ENCODE peak calls at places on chromosomes 2 and 18, in four cellular contexts. D is HepG2, X is K562, E is GM12878. G is an unnamed sample.

GRCh38 chr2:71609441-71609840 is 156.1 kb downstream of the DYSF start:
- DNase-seq in E (no peak), X (no peak), D (no peak), G (no peak)

GRCh38 chr18:22441638-22442037 is 23.9 kb upstream of the CTAGE1 start:
- DNase-seq in X (no peak), D (no peak), E (no peak), G (no peak)

GRCh38 chr18:32771871-32772499 is 838 bp downstream of the KLHL14 start:
- DNase-seq in D (no peak), X (no peak), E (no peak), G (no peak)

GRCh38 chr2:186516396-186516795 is 30.3 kb downstream of the ZC3H15 start:
- DNase-seq in E (no peak), D (no peak), X (no peak), G (no peak)

GRCh38 chr2:28276807-28277206 is 115.9 kb upstream of the FOSL2 start:
- DNase-seq in X (peak), E (no peak), D (no peak), G (no peak)

GRCh38 chr2:191679818-191680600 is 2.1 kb downstream of the NABP1 start:
- DNase-seq in X (peak), E (no peak), D (no peak), G (peak)

GRCh38 chr2:108346827-108347226 is 30.9 kb upstream of the SULT1C4 start:
- DNase-seq in D (no peak), E (no peak), X (peak), G (no peak)

GRCh38 chr2:237806334-237806733 is 7.8 kb downstream of the RBM44 start:
- DNase-seq in E (no peak), D (no peak), X (no peak), G (no peak)

GRCh38 chr2:32743480-32744236 is 115.8 kb downstream of the TTC27 start:
- DNase-seq in D (peak), E (peak), X (no peak), G (no peak)

GRCh38 chr2:197416268-197416667 is 18.6 kb downstream of the SF3B1 start:
- DNase-seq in X (no peak), E (no peak), D (no peak), G (no peak)

GRCh38 chr18:79940814-79941472 is 10.5 kb downstream of the SLC66A2 start:
- DNase-seq in X (no peak), D (no peak), E (no peak), G (no peak)

GRCh38 chr2:43136862-43137261 is 89.5 kb downstream of the ZFP36L2 start:
- DNase-seq in E (no peak), X (no peak), D (no peak), G (no peak)

GRCh38 chr2:169877406-169877805 is 50.2 kb downstream of the UBR3 start:
- DNase-seq in E (no peak), X (peak), D (peak), G (no peak)

GRCh38 chr2:10242451-10242850 is 60.3 kb upstream of the HPCAL1 start:
- DNase-seq in D (no peak), X (no peak), E (no peak), G (no peak)

GRCh38 chr2:113894156-113894743 is 4.4 kb downstream of the ACTR3 start:
- DNase-seq in X (peak), E (no peak), D (peak), G (peak)

GRCh38 chr18:69858897-69859296 is 88.8 kb downstream of the CD226 start:
- DNase-seq in D (peak), X (no peak), E (no peak), G (no peak)

GRCh38 chr2:112835553-112836535 is 735 bp downstream of the IL1B start:
- DNase-seq in X (no peak), E (no peak), D (no peak), G (no peak)

GRCh38 chr18:21904856-21905255 is 164.3 kb downstream of the MIB1 start:
- DNase-seq in E (no peak), D (no peak), X (no peak), G (no peak)

GRCh38 chr2:71190959-71191943 is 35.7 kb downstream of the PAIP2B start:
- DNase-seq in X (peak), E (no peak), D (peak), G (no peak)

GRCh38 chr2:12119841-12120240 is 373.4 kb downstream of the LPIN1 start:
- DNase-seq in E (no peak), X (no peak), D (no peak), G (no peak)

GRCh38 chr2:127874378-127875271 is 11.1 kb downstream of the AMMECR1L start:
- DNase-seq in D (no peak), X (no peak), E (no peak), G (no peak)

GRCh38 chr2:88590998-88591613 is 36.2 kb downstream of the EIF2AK3 start:
- DNase-seq in X (peak), D (peak), E (peak), G (peak)

GRCh38 chr18:54358495-54358793 is 738 bp downstream of the C18orf54 start:
- DNase-seq in X (peak), D (no peak), E (no peak), G (peak)

GRCh38 chr2:6444529-6444928 is 421.2 kb downstream of the CMPK2 start:
- DNase-seq in E (no peak), X (no peak), D (no peak), G (no peak)

GRCh38 chr2:6441800-6442199 is 423.9 kb downstream of the CMPK2 start:
- DNase-seq in E (no peak), D (no peak), X (no peak), G (no peak)

GRCh38 chr2:6445156-6445555 is 420.6 kb downstream of the CMPK2 start:
- DNase-seq in D (no peak), X (no peak), E (no peak), G (no peak)

GRCh38 chr2:6442252-6442651 is 423.5 kb downstream of the CMPK2 start:
- DNase-seq in X (no peak), D (no peak), E (no peak), G (no peak)

GRCh38 chr2:6443424-6443823 is 422.3 kb downstream of the CMPK2 start:
- DNase-seq in D (no peak), E (no peak), X (no peak), G (no peak)
- TF ChIP-seq POLR2AphosphoS2 in D (no peak), E (no peak), X (no peak), G (no peak)

GRCh38 chr2:60806988-60807681 is 51.1 kb downstream of the PAPOLG start:
- DNase-seq in E (peak), X (peak), D (no peak), G (no peak)
- TF ChIP-seq POLR2AphosphoS2 in E (no peak), X (no peak), D (no peak), G (no peak)

DNA sequence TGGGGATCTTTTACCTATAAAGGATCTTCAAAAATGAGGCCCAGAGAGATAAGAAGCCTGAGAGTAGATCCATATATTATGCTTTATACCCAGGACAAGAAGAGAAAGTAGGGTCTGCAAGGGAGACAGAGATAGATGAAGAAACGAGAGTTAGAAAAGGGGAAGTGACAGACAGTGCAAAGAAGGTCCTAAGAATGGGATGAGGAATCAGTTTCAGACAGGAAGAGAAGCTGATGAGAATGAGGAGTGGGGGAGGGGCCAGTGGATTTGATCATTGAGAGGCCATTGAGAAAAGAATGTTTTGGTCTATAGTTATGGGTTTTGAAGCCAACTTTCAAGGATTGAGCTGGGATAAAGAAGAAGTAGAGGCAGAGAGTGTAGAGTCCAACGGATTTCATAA is 46.8 kb upstream of the CD28 start:
- DNase-seq in D (no peak), E (no peak), X (no peak), G (no peak)
- TF ChIP-seq POLR2AphosphoS2 in D (no peak), E (no peak), X (no peak), G (no peak)

GRCh38 chr2:74576830-74577229 is 22.3 kb downstream of the DOK1 start:
- DNase-seq in D (no peak), X (peak), E (no peak), G (no peak)
- TF ChIP-seq POLR2AphosphoS2 in D (no peak), X (no peak), E (no peak), G (no peak)

DNA sequence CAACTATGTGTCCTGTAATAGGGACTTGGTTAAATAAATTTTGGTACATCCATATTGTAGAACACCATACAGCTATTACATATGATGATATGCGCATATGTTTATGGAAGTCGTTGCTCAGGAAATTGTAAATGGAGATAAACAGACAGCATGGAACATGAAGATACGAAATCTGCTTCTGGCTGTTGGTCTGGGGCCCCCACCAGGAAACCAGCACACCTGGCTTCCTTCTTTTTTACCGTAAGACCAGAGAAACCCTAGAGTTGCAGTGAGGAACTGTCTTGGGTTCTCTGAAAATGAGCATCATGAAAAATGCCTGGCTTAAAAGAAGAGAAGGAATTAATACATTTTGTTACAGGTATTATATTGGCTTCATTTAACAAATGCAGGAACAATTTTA is 40.8 kb downstream of the SPTBN1 start:
- DNase-seq in D (no peak), E (no peak), X (no peak), G (no peak)
- TF ChIP-seq POLR2AphosphoS2 in D (no peak), E (no peak), X (no peak), G (no peak)

GRCh38 chr2:62999905-63000304 is 50.7 kb upstream of the OTX1 start:
- DNase-seq in E (no peak), D (no peak), X (no peak), G (peak)
- TF ChIP-seq POLR2AphosphoS2 in E (no peak), D (no peak), X (no peak), G (no peak)

GRCh38 chr2:96547751-96548161 is 11.2 kb downstream of the ARID5A start:
- DNase-seq in D (no peak), X (no peak), E (no peak), G (no peak)

GRCh38 chr2:96548558-96549465 is 12.3 kb downstream of the ARID5A start:
- DNase-seq in E (no peak), X (no peak), D (no peak), G (no peak)

GRCh38 chr2:96547203-96547641 is 10.7 kb downstream of the ARID5A start:
- DNase-seq in E (no peak), X (no peak), D (no peak), G (no peak)

GRCh38 chr2:96546321-96546720 is 9.8 kb downstream of the ARID5A start:
- DNase-seq in E (no peak), X (no peak), D (no peak), G (no peak)

GRCh38 chr2:96546797-96547196 is 10.2 kb downstream of the ARID5A start:
- DNase-seq in X (no peak), E (no peak), D (no peak), G (no peak)
- TF ChIP-seq POLR2AphosphoS2 in X (no peak), E (peak), D (no peak), G (no peak)

G was measured in A549.